ENCODE peak calls at places on chromosomes 13 and 19, in eight cellular contexts. One of them, this sample, is unnamed.

GRCh38 chr13:49292742-49293498 is 45.2 kb downstream of the CDADC1 start:
- DNase-seq in left ventricle myocardium inferior: no peak
- DNase-seq in cardiac fibroblast: peak; percentile 90
- DNase-seq in astrocyte of the spinal cord: peak; percentile 89
- DNase-seq in GM13976: no peak
- DNase-seq in ascending aorta: peak; percentile 54
- DNase-seq in AG09319: peak; percentile 24
- DNase-seq in GM10248: no peak
- DNase-seq in this sample: no peak

GRCh38 chr13:20461481-20461859 is 64.2 kb downstream of the CRYL1 start:
- DNase-seq in AG09319: no peak
- DNase-seq in left ventricle myocardium inferior: no peak
- DNase-seq in cardiac fibroblast: peak; percentile 29
- DNase-seq in ascending aorta: no peak
- DNase-seq in astrocyte of the spinal cord: peak; percentile 67
- DNase-seq in GM13976: no peak
- DNase-seq in GM10248: no peak
- DNase-seq in this sample: no peak

GRCh38 chr13:36453518-36453917 is 21.2 kb downstream of the CCNA1 start:
- DNase-seq in left ventricle myocardium inferior: no peak
- DNase-seq in ascending aorta: no peak
- DNase-seq in cardiac fibroblast: no peak
- DNase-seq in GM13976: no peak
- DNase-seq in AG09319: no peak
- DNase-seq in astrocyte of the spinal cord: peak; percentile 32
- DNase-seq in GM10248: no peak
- DNase-seq in this sample: no peak

GRCh38 chr13:77729502-77730221 is 32.2 kb downstream of the SLAIN1 start:
- DNase-seq in AG09319: no peak
- DNase-seq in GM10248: peak; percentile 31
- DNase-seq in ascending aorta: no peak
- DNase-seq in cardiac fibroblast: no peak
- DNase-seq in astrocyte of the spinal cord: no peak
- DNase-seq in left ventricle myocardium inferior: no peak
- DNase-seq in GM13976: peak; percentile 11
- DNase-seq in this sample: peak; percentile 18

GRCh38 chr19:12721656-12722565 is 1.8 kb downstream of the TNPO2 start:
- DNase-seq in left ventricle myocardium inferior: peak; percentile 66
- DNase-seq in AG09319: peak; percentile 43
- DNase-seq in GM10248: peak; percentile 77
- DNase-seq in GM13976: peak; percentile 84
- DNase-seq in cardiac fibroblast: peak; percentile 90
- DNase-seq in astrocyte of the spinal cord: peak; percentile 78
- DNase-seq in ascending aorta: no peak
- DNase-seq in this sample: peak; percentile 90

GRCh38 chr19:47435196-47435595 is 15.9 kb upstream of the MEIS3 start:
- DNase-seq in cardiac fibroblast: no peak
- DNase-seq in AG09319: no peak
- DNase-seq in ascending aorta: no peak
- DNase-seq in astrocyte of the spinal cord: no peak
- DNase-seq in GM13976: no peak
- DNase-seq in GM10248: no peak
- DNase-seq in left ventricle myocardium inferior: no peak
- DNase-seq in this sample: no peak

GRCh38 chr19:20860339-20860738 is 62.7 kb upstream of the ZNF85 start:
- DNase-seq in left ventricle myocardium inferior: no peak
- DNase-seq in ascending aorta: no peak
- DNase-seq in astrocyte of the spinal cord: no peak
- DNase-seq in GM13976: no peak
- DNase-seq in GM10248: no peak
- DNase-seq in cardiac fibroblast: no peak
- DNase-seq in AG09319: no peak
- DNase-seq in this sample: no peak

GRCh38 chr13:33279414-33279813 is 6.1 kb downstream of the STARD13 start:
- DNase-seq in astrocyte of the spinal cord: no peak
- DNase-seq in left ventricle myocardium inferior: no peak
- DNase-seq in AG09319: no peak
- DNase-seq in GM13976: no peak
- DNase-seq in GM10248: no peak
- DNase-seq in ascending aorta: no peak
- DNase-seq in cardiac fibroblast: no peak
- DNase-seq in this sample: no peak

GRCh38 chr19:47695533-47696262 is 17.5 kb upstream of the EHD2 start:
- DNase-seq in astrocyte of the spinal cord: no peak
- DNase-seq in cardiac fibroblast: no peak
- DNase-seq in ascending aorta: no peak
- DNase-seq in GM10248: no peak
- DNase-seq in GM13976: no peak
- DNase-seq in AG09319: no peak
- DNase-seq in left ventricle myocardium inferior: no peak
- DNase-seq in this sample: no peak

GRCh38 chr19:1434577-1435060 is 3.6 kb upstream of the RPS15 start:
- DNase-seq in ascending aorta: no peak
- DNase-seq in astrocyte of the spinal cord: no peak
- DNase-seq in GM13976: no peak
- DNase-seq in left ventricle myocardium inferior: no peak
- DNase-seq in AG09319: no peak
- DNase-seq in cardiac fibroblast: no peak
- DNase-seq in GM10248: no peak
- DNase-seq in this sample: no peak

GRCh38 chr19:35509018-35509652 is 4.3 kb downstream of the DMKN start:
- DNase-seq in GM10248: peak; percentile 83
- DNase-seq in astrocyte of the spinal cord: no peak
- DNase-seq in AG09319: no peak
- DNase-seq in left ventricle myocardium inferior: no peak
- DNase-seq in GM13976: peak; percentile 87
- DNase-seq in cardiac fibroblast: no peak
- DNase-seq in ascending aorta: no peak
- DNase-seq in this sample: peak; percentile 86

DNA sequence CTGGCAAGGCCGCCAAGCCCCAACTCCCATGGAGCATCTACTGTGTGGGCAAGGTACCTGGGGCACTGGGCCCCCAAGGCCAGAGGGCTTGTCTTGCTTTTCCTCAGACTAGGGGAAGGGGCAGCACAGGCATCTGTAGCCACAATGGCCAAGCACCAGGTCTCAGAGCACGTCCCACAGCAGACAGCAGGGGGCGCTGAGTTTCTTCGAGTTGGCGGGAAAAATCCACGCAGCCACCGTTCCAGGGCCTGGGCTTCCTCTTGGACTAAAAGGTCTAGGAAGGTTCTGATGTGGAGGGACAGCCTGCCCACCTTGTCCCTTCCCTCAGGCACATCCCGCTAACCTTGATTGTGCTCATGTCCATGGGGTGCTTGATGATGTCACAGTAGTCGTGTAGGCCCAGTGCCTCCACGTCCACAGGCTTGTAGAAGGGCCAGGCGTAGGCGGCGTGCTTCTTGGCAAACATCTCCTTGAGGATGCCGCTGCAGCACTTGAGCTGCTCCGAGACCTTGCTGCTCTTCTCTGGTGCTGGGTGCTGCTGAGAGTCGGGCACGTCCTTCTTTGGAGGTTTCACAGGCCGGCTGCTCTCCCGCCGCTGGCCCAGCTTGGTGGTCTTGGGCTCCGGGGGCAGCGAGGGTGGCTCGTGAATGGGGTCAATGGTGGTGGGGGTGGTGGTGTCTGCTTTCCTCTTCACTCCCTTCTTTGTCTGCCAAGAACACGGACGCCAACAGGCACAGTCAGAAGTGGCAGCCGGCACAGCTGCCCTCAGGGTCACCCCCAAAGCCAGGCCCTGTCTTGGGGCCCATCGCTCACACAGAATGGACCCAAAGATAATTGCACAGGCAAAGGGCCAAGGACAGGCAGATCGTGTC is 32.0 kb upstream of the EPHX3 start:
- DNase-seq in GM10248: peak; percentile 71
- DNase-seq in ascending aorta: no peak
- DNase-seq in astrocyte of the spinal cord: peak; percentile 63
- DNase-seq in left ventricle myocardium inferior: peak; percentile 77
- DNase-seq in cardiac fibroblast: peak; percentile 81
- DNase-seq in GM13976: peak; percentile 82
- DNase-seq in AG09319: no peak
- DNase-seq in this sample: peak; percentile 80
- TF ChIP-seq CTCF in GM10248: peak; percentile 87
- TF ChIP-seq CTCF in ascending aorta: peak; percentile 78
- TF ChIP-seq CTCF in astrocyte of the spinal cord: peak; percentile 81
- TF ChIP-seq CTCF in left ventricle myocardium inferior: peak; percentile 82
- TF ChIP-seq CTCF in cardiac fibroblast: peak; percentile 76
- TF ChIP-seq CTCF in GM13976: peak; percentile 80
- TF ChIP-seq CTCF in AG09319: peak; percentile 81
- TF ChIP-seq CTCF in this sample: peak; percentile 80

GRCh38 chr13:46553886-46554855 is 1.2 kb downstream of the LRCH1 start:
- DNase-seq in GM10248: peak; percentile 65
- DNase-seq in cardiac fibroblast: peak; percentile 87
- DNase-seq in GM13976: peak; percentile 73
- DNase-seq in left ventricle myocardium inferior: peak; percentile 69
- DNase-seq in astrocyte of the spinal cord: peak; percentile 82
- DNase-seq in AG09319: peak; percentile 49
- DNase-seq in ascending aorta: peak; percentile 28
- DNase-seq in this sample: peak; percentile 75
- TF ChIP-seq CTCF in GM10248: peak; percentile 8
- TF ChIP-seq CTCF in cardiac fibroblast: peak; percentile 9
- TF ChIP-seq CTCF in GM13976: peak; percentile 14
- TF ChIP-seq CTCF in left ventricle myocardium inferior: peak; percentile 44
- TF ChIP-seq CTCF in astrocyte of the spinal cord: peak; percentile 11
- TF ChIP-seq CTCF in AG09319: no peak
- TF ChIP-seq CTCF in ascending aorta: no peak
- TF ChIP-seq CTCF in this sample: no peak

GRCh38 chr13:57633950-57634828 is 2.6 kb downstream of the PCDH17 start:
- DNase-seq in astrocyte of the spinal cord: no peak
- DNase-seq in cardiac fibroblast: no peak
- DNase-seq in GM10248: no peak
- DNase-seq in left ventricle myocardium inferior: no peak
- DNase-seq in GM13976: peak; percentile 13
- DNase-seq in ascending aorta: no peak
- DNase-seq in AG09319: no peak
- DNase-seq in this sample: no peak

GRCh38 chr13:57631607-57632275 is at the start of gene PCDH17:
- DNase-seq in AG09319: no peak
- DNase-seq in GM10248: no peak
- DNase-seq in GM13976: peak; percentile 34
- DNase-seq in astrocyte of the spinal cord: peak; percentile 60
- DNase-seq in cardiac fibroblast: peak; percentile 35
- DNase-seq in left ventricle myocardium inferior: peak; percentile 23
- DNase-seq in ascending aorta: no peak
- DNase-seq in this sample: peak; percentile 34

GRCh38 chr13:57632276-57633140 is 964 bp downstream of the PCDH17 start:
- DNase-seq in ascending aorta: no peak
- DNase-seq in AG09319: no peak
- DNase-seq in cardiac fibroblast: peak; percentile 1
- DNase-seq in left ventricle myocardium inferior: no peak
- DNase-seq in astrocyte of the spinal cord: peak; percentile 39
- DNase-seq in GM10248: no peak
- DNase-seq in GM13976: peak; percentile 24
- DNase-seq in this sample: peak; percentile 28

GRCh38 chr13:57634829-57635165 is 3.3 kb downstream of the PCDH17 start:
- DNase-seq in ascending aorta: no peak
- DNase-seq in astrocyte of the spinal cord: no peak
- DNase-seq in GM10248: no peak
- DNase-seq in left ventricle myocardium inferior: no peak
- DNase-seq in AG09319: no peak
- DNase-seq in cardiac fibroblast: no peak
- DNase-seq in GM13976: no peak
- DNase-seq in this sample: no peak

GRCh38 chr13:57633141-57633949 is 1.8 kb downstream of the PCDH17 start:
- DNase-seq in astrocyte of the spinal cord: no peak
- DNase-seq in cardiac fibroblast: no peak
- DNase-seq in AG09319: no peak
- DNase-seq in GM13976: peak; percentile 15
- DNase-seq in left ventricle myocardium inferior: peak; percentile 77
- DNase-seq in ascending aorta: no peak
- DNase-seq in GM10248: no peak
- DNase-seq in this sample: no peak
- TF ChIP-seq CTCF in astrocyte of the spinal cord: peak; percentile 53
- TF ChIP-seq CTCF in cardiac fibroblast: peak; percentile 41
- TF ChIP-seq CTCF in AG09319: no peak
- TF ChIP-seq CTCF in GM13976: no peak
- TF ChIP-seq CTCF in left ventricle myocardium inferior: peak; percentile 76
- TF ChIP-seq CTCF in ascending aorta: no peak
- TF ChIP-seq CTCF in GM10248: no peak
- TF ChIP-seq CTCF in this sample: no peak

GRCh38 chr19:52992109-52993004 is 21.4 kb upstream of the ERVV-1 start:
- DNase-seq in ascending aorta: no peak
- DNase-seq in GM10248: no peak
- DNase-seq in astrocyte of the spinal cord: peak; percentile 9
- DNase-seq in AG09319: no peak
- DNase-seq in cardiac fibroblast: peak; percentile 5
- DNase-seq in GM13976: no peak
- DNase-seq in left ventricle myocardium inferior: peak; percentile 18
- DNase-seq in this sample: no peak

GRCh38 chr19:52991021-52991420 is 22.7 kb upstream of the ERVV-1 start:
- DNase-seq in cardiac fibroblast: no peak
- DNase-seq in ascending aorta: no peak
- DNase-seq in GM13976: no peak
- DNase-seq in GM10248: no peak
- DNase-seq in left ventricle myocardium inferior: no peak
- DNase-seq in astrocyte of the spinal cord: no peak
- DNase-seq in AG09319: no peak
- DNase-seq in this sample: no peak

GRCh38 chr19:52995711-52996110 is 18.0 kb upstream of the ERVV-1 start:
- DNase-seq in cardiac fibroblast: no peak
- DNase-seq in GM10248: no peak
- DNase-seq in GM13976: no peak
- DNase-seq in astrocyte of the spinal cord: no peak
- DNase-seq in left ventricle myocardium inferior: no peak
- DNase-seq in ascending aorta: no peak
- DNase-seq in AG09319: no peak
- DNase-seq in this sample: no peak

GRCh38 chr19:52991484-52991883 is 22.2 kb upstream of the ERVV-1 start:
- DNase-seq in GM10248: no peak
- DNase-seq in left ventricle myocardium inferior: no peak
- DNase-seq in astrocyte of the spinal cord: peak; percentile 17
- DNase-seq in AG09319: peak; percentile 3
- DNase-seq in cardiac fibroblast: peak; percentile 46
- DNase-seq in ascending aorta: no peak
- DNase-seq in GM13976: no peak
- DNase-seq in this sample: no peak

DNA sequence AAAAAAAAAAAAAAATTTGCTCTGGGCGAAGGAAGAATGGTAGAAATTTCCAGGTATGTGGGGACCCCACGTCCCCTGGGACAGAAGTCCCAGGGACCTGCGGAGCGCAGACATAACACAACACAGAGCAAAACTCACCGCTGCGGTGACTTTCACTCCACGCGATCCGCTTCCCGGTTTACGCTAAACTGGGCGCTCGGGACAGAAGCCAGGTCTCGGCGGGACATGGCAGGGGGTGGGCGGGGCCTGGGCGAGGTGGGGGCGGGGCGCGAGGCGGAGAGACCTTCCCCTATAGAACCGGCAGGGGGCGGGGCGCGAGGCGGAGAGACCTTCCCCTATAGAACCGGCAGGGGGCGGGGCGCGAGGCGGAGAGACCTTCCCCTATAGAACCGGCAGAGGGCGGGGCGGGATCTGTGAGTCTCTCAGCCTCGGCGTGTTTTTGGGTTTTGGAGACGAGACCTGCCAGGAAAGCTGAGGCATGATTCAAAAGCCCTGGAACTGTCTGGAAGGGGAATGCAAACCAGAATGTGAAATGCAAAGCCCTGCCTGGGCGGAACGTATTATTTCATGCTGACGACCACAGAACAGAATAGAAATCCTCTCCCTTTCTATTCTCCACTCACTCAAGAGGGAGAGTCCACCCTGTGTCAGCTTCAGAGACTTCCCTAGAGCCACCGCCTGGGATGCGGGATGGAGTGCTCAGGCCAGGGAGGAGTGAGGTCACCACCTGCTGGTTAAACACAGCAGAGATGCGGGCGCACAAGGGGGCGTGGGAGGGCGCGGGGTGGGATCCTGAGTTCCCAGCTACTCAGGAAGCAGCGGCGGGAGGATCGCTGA is 20.2 kb upstream of the ERVV-1 start:
- DNase-seq in astrocyte of the spinal cord: peak; percentile 79
- DNase-seq in AG09319: peak; percentile 42
- DNase-seq in GM13976: peak; percentile 75
- DNase-seq in GM10248: peak; percentile 73
- DNase-seq in ascending aorta: peak; percentile 51
- DNase-seq in left ventricle myocardium inferior: peak; percentile 75
- DNase-seq in cardiac fibroblast: peak; percentile 81
- DNase-seq in this sample: peak; percentile 77
- TF ChIP-seq CTCF in astrocyte of the spinal cord: peak; percentile 45
- TF ChIP-seq CTCF in AG09319: peak; percentile 29
- TF ChIP-seq CTCF in GM13976: peak; percentile 11
- TF ChIP-seq CTCF in GM10248: peak; percentile 20
- TF ChIP-seq CTCF in ascending aorta: peak; percentile 77
- TF ChIP-seq CTCF in left ventricle myocardium inferior: peak; percentile 85
- TF ChIP-seq CTCF in cardiac fibroblast: peak; percentile 51
- TF ChIP-seq CTCF in this sample: peak; percentile 36

This sample was measured in GM13977.